ENCODE peak calls at places on chromosomes 6 and 20, in four cellular contexts. N, J, V and D are unnamed samples. For H3K9me3, the result is how much of the 10 kb centered on the place peaks cover.

GRCh38 chr6:105991561-105992314 is 94.4 kb upstream of the PRDM1 start:
- DNase-seq in V (no peak), N (peak), J (peak), D (no peak)

GRCh38 chr20:35320396-35321126 is 28.3 kb upstream of the FAM83C start:
- DNase-seq in J (no peak), N (peak), V (no peak), D (no peak)

GRCh38 chr20:33875055-33875454 is 63.9 kb downstream of the CHMP4B start:
- DNase-seq in J (peak), V (no peak), N (no peak), D (no peak)

GRCh38 chr20:24731312-24731711 is 217.8 kb upstream of the CST7 start:
- DNase-seq in J (no peak), V (no peak), N (no peak), D (peak)

GRCh38 chr6:78605909-78606446 is 261.4 kb upstream of the IRAK1BP1 start:
- DNase-seq in V (no peak), J (no peak), N (no peak), D (no peak)

GRCh38 chr6:33078442-33078841 is 2.7 kb downstream of the HLA-DPB1 start:
- DNase-seq in J (no peak), N (no peak), V (no peak), D (no peak)

GRCh38 chr6:30801950-30802349 is 57.6 kb upstream of the IER3 start:
- DNase-seq in N (no peak), V (no peak), J (no peak), D (no peak)

GRCh38 chr6:86192123-86192522 is 549.4 kb upstream of the SYNCRIP start:
- DNase-seq in V (no peak), N (peak), J (no peak), D (no peak)

GRCh38 chr20:15992564-15992963 is 580.7 kb downstream of the KIF16B start:
- DNase-seq in V (no peak), N (no peak), J (no peak), D (no peak)

GRCh38 chr20:8353512-8353911 is 221.4 kb downstream of the PLCB1 start:
- DNase-seq in N (no peak), J (no peak), V (no peak), D (no peak)

GRCh38 chr6:17710331-17710730 is 3.6 kb upstream of the NUP153 start:
- DNase-seq in J (no peak), V (no peak), N (no peak), D (no peak)

GRCh38 chr6:86723729-86724128 is 213.6 kb upstream of the HTR1E start:
- DNase-seq in N (no peak), V (no peak), J (no peak), D (no peak)

GRCh38 chr20:44023515-44024371 is 109.1 kb downstream of the TOX2 start:
- DNase-seq in N (no peak), J (no peak), V (no peak), D (no peak)

GRCh38 chr20:35870541-35871307 is 83.6 kb downstream of the SCAND1 start:
- DNase-seq in V (no peak), N (no peak), J (no peak), D (no peak)

GRCh38 chr6:118780728-118781127 is 113.2 kb upstream of the ASF1A start:
- DNase-seq in N (no peak), J (no peak), V (no peak), D (no peak)

GRCh38 chr6:1949533-1949932 is 295.9 kb downstream of the GMDS start:
- DNase-seq in V (no peak), J (no peak), N (no peak), D (no peak)

GRCh38 chr6:22906091-22906549 is 336.8 kb downstream of the HDGFL1 start:
- DNase-seq in V (no peak), J (no peak), N (peak), D (no peak)

GRCh38 chr20:62952373-62953166 is at the start of gene SLC17A9:
- DNase-seq in V (peak), J (peak), N (peak), D (peak)

GRCh38 chr6:64326939-64327338 is 691.3 kb downstream of the PHF3 start:
- DNase-seq in J (no peak), N (no peak), V (no peak), D (no peak)

GRCh38 chr6:85594197-85594930 is 706 bp upstream of the SNX14 start:
- DNase-seq in V (no peak), N (no peak), J (no peak), D (no peak)

GRCh38 chr6:158649289-158650143 is at the start of gene SYTL3:
- DNase-seq in V (peak), J (peak), N (no peak), D (peak)

GRCh38 chr20:45985573-45985972 is 13.6 kb upstream of the ZNF335 start:
- DNase-seq in J (no peak), V (no peak), N (no peak), D (no peak)

GRCh38 chr20:47701612-47702011 is 83.7 kb downstream of the SULF2 start:
- DNase-seq in J (no peak), N (no peak), V (no peak), D (no peak)

GRCh38 chr6:111614833-111615582 is 9.3 kb upstream of the TRAF3IP2 start:
- DNase-seq in V (no peak), J (peak), N (peak), D (no peak)

GRCh38 chr6:37173573-37174195 is 3.7 kb downstream of the PIM1 start:
- DNase-seq in N (no peak), V (no peak), J (no peak), D (no peak)

GRCh38 chr6:131275273-131275672 is 140.0 kb downstream of the AKAP7 start:
- DNase-seq in N (no peak), J (no peak), V (no peak), D (no peak)

GRCh38 chr6:123715243-123715863 is 78.6 kb upstream of the TRDN start:
- DNase-seq in N (peak), J (no peak), V (no peak), D (no peak)

GRCh38 chr6:105194591-105194990 is 14.8 kb upstream of the POPDC3 start:
- DNase-seq in J (no peak), N (no peak), V (no peak), D (no peak)

GRCh38 chr20:37406010-37406998 is 60.4 kb downstream of the SRC start:
- DNase-seq in V (no peak), J (peak), N (peak), D (no peak)

GRCh38 chr6:112522600-112522999 is 175.5 kb downstream of the RFPL4B start:
- DNase-seq in N (no peak), V (no peak), J (no peak), D (no peak)

GRCh38 chr6:56803594-56803993 is 151.3 kb upstream of the BEND6 start:
- DNase-seq in V (no peak), J (no peak), N (no peak), D (no peak)

GRCh38 chr6:168192195-168192900 is 113.3 kb upstream of the FRMD1 start:
- DNase-seq in N (no peak), J (peak), V (no peak), D (no peak)
- H3K9me3 ChIP-seq in N (under half), J (under half), V (under half), D (under half)

DNA sequence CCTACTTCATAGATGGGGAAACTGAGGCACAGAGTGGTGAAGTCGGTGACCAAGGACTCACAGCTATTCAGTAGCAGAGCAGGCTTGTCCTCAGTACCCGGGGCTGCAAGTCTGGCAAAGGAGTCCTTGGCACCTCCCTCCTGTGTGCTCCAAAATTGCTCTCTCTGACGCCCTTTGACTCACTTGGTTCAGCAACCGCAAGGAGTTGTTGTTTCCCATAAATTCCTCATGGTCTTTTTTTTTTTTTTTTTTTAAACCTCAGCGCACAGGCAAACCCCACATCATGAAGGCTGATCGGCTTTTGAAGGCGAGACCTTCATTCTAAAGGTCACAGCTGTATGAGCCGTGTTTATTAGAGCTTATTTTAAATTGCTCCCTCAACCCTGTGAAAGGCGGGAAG is 143.2 kb downstream of the CEBPB start:
- DNase-seq in V (no peak), J (no peak), N (no peak), D (no peak)
- H3K27ac ChIP-seq in V (no peak), J (peak), N (no peak), D (no peak)

DNA sequence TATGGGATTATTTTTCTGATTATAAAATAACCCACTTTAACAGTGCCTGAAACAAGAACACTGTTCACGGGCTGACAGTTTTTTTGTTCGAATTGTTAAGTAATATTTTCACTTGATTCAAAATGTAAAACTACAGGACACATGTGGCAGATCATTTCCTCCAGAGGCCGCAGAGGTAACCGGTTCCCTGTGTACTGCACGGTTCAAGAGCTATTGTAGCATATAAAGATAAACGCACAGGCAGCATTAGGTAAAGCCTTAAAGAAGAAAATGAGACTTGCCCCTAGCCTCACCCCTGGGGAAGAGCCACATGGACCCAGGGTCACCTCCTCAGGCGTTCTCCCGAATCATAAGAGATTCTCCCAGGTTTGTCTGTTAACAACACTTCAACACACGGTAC is 181.3 kb upstream of the AFDN start:
- DNase-seq in J (no peak), N (no peak), V (no peak), D (no peak)
- H3K9me3 ChIP-seq in J (under half), N (under half), V (under half), D (under half)

GRCh38 chr6:129608886-129609540 is 101.0 kb downstream of the ARHGAP18 start:
- DNase-seq in N (no peak), J (no peak), V (no peak), D (no peak)
- H3K27ac ChIP-seq in N (no peak), J (no peak), V (peak), D (no peak)

DNA sequence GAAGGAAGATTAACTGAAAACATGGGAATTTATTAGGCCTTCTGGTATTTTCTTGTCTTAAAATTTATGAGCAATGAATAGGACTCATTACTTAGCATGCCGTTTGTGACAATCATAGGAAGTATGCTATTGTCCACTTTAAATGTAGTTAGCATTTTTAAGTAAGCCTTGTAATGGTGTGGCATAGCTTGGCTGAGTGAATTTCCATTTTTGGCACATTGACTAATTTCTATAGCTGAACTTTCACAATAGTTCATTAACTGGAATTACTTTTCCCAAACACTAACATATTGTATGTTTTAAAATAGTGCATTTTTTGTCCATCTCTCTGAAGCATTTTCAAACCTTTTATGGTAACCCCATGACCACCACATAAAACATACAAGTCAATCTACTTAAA is 15.7 kb downstream of the RSPO3 start:
- DNase-seq in J (no peak), V (no peak), N (no peak), D (no peak)
- H3K9me3 ChIP-seq in J (under half), V (under half), N (under half), D (under half)

GRCh38 chr20:54151073-54151436 is 22.7 kb downstream of the CYP24A1 start:
- DNase-seq in J (no peak), V (no peak), N (no peak), D (no peak)

GRCh38 chr20:54152227-54153040 is 21.4 kb downstream of the CYP24A1 start:
- DNase-seq in N (no peak), V (no peak), J (no peak), D (no peak)

GRCh38 chr20:54149765-54150264 is 24.0 kb downstream of the CYP24A1 start:
- DNase-seq in V (no peak), N (no peak), J (no peak), D (no peak)

GRCh38 chr20:54153041-54153327 is 20.8 kb downstream of the CYP24A1 start:
- DNase-seq in N (no peak), V (no peak), J (no peak), D (no peak)

DNA sequence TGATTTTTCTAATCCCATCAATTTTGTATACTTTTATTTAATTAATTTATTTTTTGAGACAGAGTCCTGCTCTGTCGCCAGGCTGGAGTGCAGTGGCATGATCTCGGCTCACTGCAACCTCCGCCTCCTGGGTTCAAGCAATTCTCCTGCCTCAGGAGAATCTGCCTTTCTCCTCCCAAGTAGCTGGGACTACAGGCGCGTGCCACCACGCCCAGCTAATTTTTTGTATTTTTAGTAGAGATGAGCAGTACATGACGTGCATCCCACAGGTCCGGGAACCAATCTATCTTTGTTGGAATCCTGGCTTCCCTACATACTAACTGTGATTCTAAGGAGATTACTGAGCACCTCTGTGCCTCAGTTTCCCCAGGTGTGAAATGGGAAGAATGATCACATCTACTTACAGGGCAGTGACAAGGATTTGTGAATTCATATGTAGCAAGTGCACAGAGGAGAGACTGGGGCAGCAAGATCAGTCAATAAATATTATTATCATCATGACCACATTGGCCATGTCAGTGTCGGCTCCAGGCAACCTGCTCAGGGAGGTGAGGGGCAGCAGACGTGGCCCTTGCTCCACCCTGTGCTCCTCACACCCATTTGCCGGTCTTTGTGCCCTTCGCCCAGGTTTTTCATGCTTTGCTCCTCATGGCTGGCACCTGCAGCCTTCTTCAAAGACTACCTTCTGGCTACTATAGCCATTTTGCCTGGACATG is 22.1 kb downstream of the CYP24A1 start:
- DNase-seq in J (no peak), N (no peak), V (no peak), D (no peak)
- H3K27ac ChIP-seq in J (no peak), N (no peak), V (no peak), D (no peak)

GRCh38 chr20:467755-468154 is 5.4 kb upstream of the TBC1D20 start:
- DNase-seq in N (no peak), J (no peak), V (no peak), D (no peak)
- H3K9me3 ChIP-seq in N (under half), J (under half), V (under half), D (under half)

DNA sequence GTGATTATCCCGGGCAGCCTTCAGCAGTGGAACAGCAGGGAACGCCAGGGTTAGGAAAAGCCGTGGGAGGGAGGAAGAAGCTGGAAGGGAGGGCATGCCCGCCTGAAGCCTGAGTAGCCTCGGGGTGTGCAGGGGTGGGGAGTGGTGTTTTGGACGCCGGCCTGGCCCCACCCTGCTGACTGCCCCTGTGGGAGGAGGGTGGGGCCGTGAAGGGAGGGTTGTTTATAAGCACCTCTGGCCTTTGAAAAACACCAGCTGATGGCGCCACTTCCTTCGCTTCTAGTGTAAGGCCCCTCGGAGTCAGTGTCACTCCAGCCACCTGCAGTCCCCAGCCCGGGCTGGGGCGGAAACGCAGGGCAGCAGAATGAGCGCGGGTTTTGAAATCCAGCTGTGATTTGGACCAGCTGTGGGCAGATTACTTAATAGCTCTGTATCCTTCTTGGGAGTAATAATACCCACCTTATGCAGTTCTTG is 52.8 kb upstream of the BMP6 start:
- DNase-seq in V (peak), J (peak), N (peak), D (peak)
- H3K27ac ChIP-seq in V (no peak), J (no peak), N (no peak), D (no peak)